ENCODE peak calls at places on chromosomes 1 and 21, in four cellular contexts. M, Q, O and C are unnamed samples.

GRCh38 chr1:33805988-33806387 is 57.9 kb upstream of the HMGB4 start:
- DNase-seq in M (no peak), Q (no peak), O (no peak), C (no peak)

GRCh38 chr1:117342397-117342796 is 24.9 kb upstream of the MAN1A2 start:
- DNase-seq in M (no peak), Q (no peak), O (no peak), C (no peak)

GRCh38 chr1:205715628-205716027 is 34.4 kb downstream of the NUCKS1 start:
- DNase-seq in M (no peak), Q (no peak), O (no peak), C (no peak)

GRCh38 chr1:12772520-12772919 is 1.0 kb upstream of the PRAMEF12 start:
- DNase-seq in M (no peak), Q (no peak), O (no peak), C (no peak)

GRCh38 chr1:152185544-152186391 is 26.7 kb upstream of the RPTN start:
- DNase-seq in M (peak), Q (peak), O (peak), C (peak)

GRCh38 chr1:26855636-26856035 is 7.3 kb upstream of the SFN start:
- DNase-seq in M (no peak), Q (no peak), O (no peak), C (no peak)

GRCh38 chr1:101278845-101279244 is 42.0 kb downstream of the S1PR1 start:
- DNase-seq in M (no peak), Q (no peak), O (no peak), C (no peak)

GRCh38 chr1:66244429-66244828 is 289.5 kb upstream of the SGIP1 start:
- DNase-seq in M (no peak), Q (peak), O (no peak), C (peak)

GRCh38 chr1:21258331-21259134 is 31.7 kb downstream of the ECE1 start:
- DNase-seq in M (no peak), Q (no peak), O (no peak), C (no peak)

GRCh38 chr1:203158967-203159665 is 16.5 kb downstream of the MYBPH start:
- DNase-seq in M (no peak), Q (no peak), O (no peak), C (no peak)

GRCh38 chr1:203519053-203519770 is 25.3 kb downstream of the OPTC start:
- DNase-seq in M (peak), Q (no peak), O (peak), C (no peak)

GRCh38 chr21:44958471-44959191 is 18.8 kb downstream of the SLX9 start:
- DNase-seq in M (peak), Q (peak), O (peak), C (peak)

GRCh38 chr1:192951961-192952460 is 107.1 kb downstream of the UCHL5 start:
- DNase-seq in M (peak), Q (peak), O (no peak), C (peak)

GRCh38 chr1:235939488-235939775 is 72.7 kb upstream of the LYST start:
- DNase-seq in M (no peak), Q (peak), O (no peak), C (peak)

GRCh38 chr1:17485280-17485679 is 45.8 kb upstream of the RCC2 start:
- DNase-seq in M (no peak), Q (no peak), O (peak), C (no peak)

GRCh38 chr1:167447521-167448136 is 70.7 kb downstream of the CD247 start:
- DNase-seq in M (peak), Q (no peak), O (peak), C (no peak)

GRCh38 chr1:46599044-46599970 is 4.8 kb downstream of the MKNK1 start:
- DNase-seq in M (no peak), Q (no peak), O (no peak), C (no peak)

GRCh38 chr1:11519629-11520031 is 40.7 kb downstream of the DISP3 start:
- DNase-seq in M (no peak), Q (no peak), O (no peak), C (no peak)

GRCh38 chr1:243233908-243234307 is 21.2 kb downstream of the CEP170 start:
- DNase-seq in M (no peak), Q (peak), O (no peak), C (peak)

GRCh38 chr1:59730759-59731478 is 83.8 kb upstream of the HOOK1 start:
- DNase-seq in M (peak), Q (peak), O (peak), C (peak)

GRCh38 chr1:215728206-215728605 is 161.1 kb downstream of the KCTD3 start:
- DNase-seq in M (no peak), Q (no peak), O (no peak), C (peak)

GRCh38 chr1:220810179-220810653 is 23.5 kb downstream of the MTARC1 start:
- DNase-seq in M (peak), Q (peak), O (peak), C (peak)

GRCh38 chr1:152481869-152482664 is 28.5 kb upstream of the LCE5A start:
- DNase-seq in M (no peak), Q (no peak), O (no peak), C (no peak)

GRCh38 chr1:164602480-164603093 is 43.6 kb downstream of the PBX1 start:
- DNase-seq in M (peak), Q (peak), O (peak), C (peak)

GRCh38 chr1:244273845-244274619 is 177.7 kb downstream of the ADSS2 start:
- DNase-seq in M (peak), Q (peak), O (peak), C (peak)

GRCh38 chr1:200628223-200628868 is 7.8 kb upstream of the KIF14 start:
- DNase-seq in M (no peak), Q (no peak), O (no peak), C (no peak)

GRCh38 chr1:185916866-185917265 is 182.7 kb downstream of the HMCN1 start:
- DNase-seq in M (no peak), Q (no peak), O (no peak), C (no peak)

GRCh38 chr21:33069994-33070811 is at the start of gene OLIG1:
- DNase-seq in M (peak), Q (peak), O (peak), C (peak)

GRCh38 chr21:35428489-35428888 is 379.4 kb upstream of the RUNX1 start:
- DNase-seq in M (no peak), Q (peak), O (no peak), C (peak)

GRCh38 chr21:44283953-44284352 is 1.7 kb upstream of the AIRE start:
- DNase-seq in M (no peak), Q (no peak), O (no peak), C (no peak)

GRCh38 chr1:21342961-21343838 is 52.9 kb upstream of the ECE1 start:
- DNase-seq in M (no peak), Q (no peak), O (no peak), C (peak)

GRCh38 chr1:201883786-201884185 is 4.9 kb upstream of the SHISA4 start:
- DNase-seq in M (no peak), Q (peak), O (no peak), C (peak)